ENCODE peak calls at places on chromosomes 13 and 19, in four cellular contexts. One of them, this sample, is unnamed.
A peak's percentile ranks its signal among the peaks of the same experiment; 100 is the strongest.

GRCh38 chr19:29533578-29534544 is 8.1 kb downstream of the VSTM2B start:
- DNase-seq in neuronal stem cell: no peak
- DNase-seq in activated CD4-positive, alpha-beta T cell treated with anti-CD3 and anti-CD28 coated beads, Interleukin-2, amount 10 ng/mL, durations not matched to agents 7 days and 5 days: no peak
- DNase-seq in WERI-Rb-1: no peak
- DNase-seq in this sample: no peak

GRCh38 chr13:65679240-65679639 is 1550.9 kb downstream of the PCDH9 start:
- DNase-seq in neuronal stem cell: no peak
- DNase-seq in activated CD4-positive, alpha-beta T cell treated with anti-CD3 and anti-CD28 coated beads, Interleukin-2, amount 10 ng/mL, durations not matched to agents 7 days and 5 days: no peak
- DNase-seq in WERI-Rb-1: no peak
- DNase-seq in this sample: no peak

GRCh38 chr13:48304132-48304876 is 753 bp downstream of the RB1 start:
- DNase-seq in neuronal stem cell: peak; percentile 17
- DNase-seq in activated CD4-positive, alpha-beta T cell treated with anti-CD3 and anti-CD28 coated beads, Interleukin-2, amount 10 ng/mL, durations not matched to agents 7 days and 5 days: peak; percentile 41
- DNase-seq in WERI-Rb-1: no peak
- DNase-seq in this sample: peak; percentile 22

GRCh38 chr19:3031607-3031867 is 2.5 kb upstream of the TLE2 start:
- DNase-seq in neuronal stem cell: no peak
- DNase-seq in activated CD4-positive, alpha-beta T cell treated with anti-CD3 and anti-CD28 coated beads, Interleukin-2, amount 10 ng/mL, durations not matched to agents 7 days and 5 days: no peak
- DNase-seq in WERI-Rb-1: no peak
- DNase-seq in this sample: no peak

GRCh38 chr19:10811391-10812111 is 24.5 kb downstream of the TMED1 start:
- DNase-seq in neuronal stem cell: no peak
- DNase-seq in activated CD4-positive, alpha-beta T cell treated with anti-CD3 and anti-CD28 coated beads, Interleukin-2, amount 10 ng/mL, durations not matched to agents 7 days and 5 days: no peak
- DNase-seq in WERI-Rb-1: no peak
- DNase-seq in this sample: no peak

GRCh38 chr19:31138077-31138476 is 211.2 kb downstream of the TSHZ3 start:
- DNase-seq in neuronal stem cell: no peak
- DNase-seq in activated CD4-positive, alpha-beta T cell treated with anti-CD3 and anti-CD28 coated beads, Interleukin-2, amount 10 ng/mL, durations not matched to agents 7 days and 5 days: no peak
- DNase-seq in WERI-Rb-1: no peak
- DNase-seq in this sample: no peak

GRCh38 chr13:96091164-96091931 is 1.4 kb downstream of the HS6ST3 start:
- DNase-seq in neuronal stem cell: peak; percentile 20
- DNase-seq in activated CD4-positive, alpha-beta T cell treated with anti-CD3 and anti-CD28 coated beads, Interleukin-2, amount 10 ng/mL, durations not matched to agents 7 days and 5 days: no peak
- DNase-seq in WERI-Rb-1: peak; percentile 49
- DNase-seq in this sample: no peak

GRCh38 chr13:64057372-64058020 is 2641.8 kb upstream of the PCDH20 start:
- DNase-seq in neuronal stem cell: no peak
- DNase-seq in activated CD4-positive, alpha-beta T cell treated with anti-CD3 and anti-CD28 coated beads, Interleukin-2, amount 10 ng/mL, durations not matched to agents 7 days and 5 days: no peak
- DNase-seq in WERI-Rb-1: no peak
- DNase-seq in this sample: no peak

GRCh38 chr19:10259162-10259905 is 7.3 kb downstream of the MRPL4 start:
- DNase-seq in neuronal stem cell: peak; percentile 89
- DNase-seq in activated CD4-positive, alpha-beta T cell treated with anti-CD3 and anti-CD28 coated beads, Interleukin-2, amount 10 ng/mL, durations not matched to agents 7 days and 5 days: peak; percentile 95
- DNase-seq in WERI-Rb-1: peak; percentile 93
- DNase-seq in this sample: no peak

GRCh38 chr13:98315902-98316301 is 138.8 kb upstream of the RNF113B start:
- DNase-seq in neuronal stem cell: no peak
- DNase-seq in activated CD4-positive, alpha-beta T cell treated with anti-CD3 and anti-CD28 coated beads, Interleukin-2, amount 10 ng/mL, durations not matched to agents 7 days and 5 days: no peak
- DNase-seq in WERI-Rb-1: no peak
- DNase-seq in this sample: no peak

GRCh38 chr19:3036119-3036794 is 7.2 kb upstream of the TLE2 start:
- DNase-seq in neuronal stem cell: peak; percentile 95
- DNase-seq in activated CD4-positive, alpha-beta T cell treated with anti-CD3 and anti-CD28 coated beads, Interleukin-2, amount 10 ng/mL, durations not matched to agents 7 days and 5 days: peak; percentile 85
- DNase-seq in WERI-Rb-1: peak; percentile 97
- DNase-seq in this sample: peak; percentile 90

GRCh38 chr19:296476-297225 is 5.4 kb upstream of the PLPP2 start:
- DNase-seq in neuronal stem cell: no peak
- DNase-seq in activated CD4-positive, alpha-beta T cell treated with anti-CD3 and anti-CD28 coated beads, Interleukin-2, amount 10 ng/mL, durations not matched to agents 7 days and 5 days: no peak
- DNase-seq in WERI-Rb-1: no peak
- DNase-seq in this sample: no peak